ENCODE peak calls at places on chromosomes 3 and 15, in five cellular contexts. V is epithelial cell of esophagus, R is HT1080, M is RKO, Z is tibial artery. E is an unnamed sample.

GRCh38 chr3:4501422-4501821 is 8.3 kb downstream of the ITPR1 start:
- DNase-seq in V (no peak), R (no peak), M (no peak), Z (no peak), E (no peak)

GRCh38 chr3:51955893-51956770 is 951 bp downstream of the GPR62 start:
- DNase-seq in V (peak), R (no peak), M (no peak), Z (peak), E (no peak)

GRCh38 chr15:73081321-73081958 is 29.2 kb downstream of the NEO1 start:
- DNase-seq in V (peak), R (peak), M (peak), Z (no peak), E (peak)

GRCh38 chr3:12629560-12629959 is 34.4 kb downstream of the RAF1 start:
- DNase-seq in V (no peak), R (peak), M (no peak), Z (no peak), E (peak)

GRCh38 chr3:186209810-186210752 is 101.2 kb upstream of the ETV5 start:
- DNase-seq in V (peak), R (peak), M (no peak), Z (no peak), E (peak)

GRCh38 chr15:90550919-90551318 is 21.2 kb downstream of the CRTC3 start:
- DNase-seq in V (peak), R (no peak), M (no peak), Z (no peak), E (peak)

GRCh38 chr3:122100591-122101491 is 45.7 kb downstream of the CD86 start:
- DNase-seq in V (peak), R (peak), M (no peak), Z (no peak), E (peak)

GRCh38 chr15:76973362-76973743 is 21.6 kb upstream of the PSTPIP1 start:
- DNase-seq in V (peak), R (peak), M (no peak), Z (no peak), E (peak)

GRCh38 chr15:96232335-96232734 is 98.2 kb upstream of the NR2F2 start:
- DNase-seq in V (no peak), R (no peak), M (no peak), Z (no peak), E (no peak)

GRCh38 chr3:37967252-37967881 is 23.2 kb upstream of the VILL start:
- DNase-seq in V (peak), R (peak), M (peak), Z (peak), E (peak)

GRCh38 chr3:127688416-127689265 is 15.9 kb downstream of the ABTB1 start:
- DNase-seq in V (no peak), R (no peak), M (no peak), Z (peak), E (peak)

GRCh38 chr3:72535789-72536188 is 312.5 kb downstream of the SHQ1 start:
- DNase-seq in V (no peak), R (no peak), M (no peak), Z (no peak), E (no peak)

GRCh38 chr15:51366071-51366470 is 24.6 kb downstream of the GLDN start:
- DNase-seq in V (peak), R (no peak), M (no peak), Z (no peak), E (no peak)

GRCh38 chr3:127762077-127762786 is 60.1 kb downstream of the MGLL start:
- DNase-seq in V (no peak), R (no peak), M (no peak), Z (peak), E (no peak)

GRCh38 chr15:99143655-99144610 is 39.1 kb downstream of the SYNM start:
- DNase-seq in V (peak), R (no peak), M (no peak), Z (peak), E (no peak)

GRCh38 chr15:48563944-48564343 is 81.6 kb downstream of the FBN1 start:
- DNase-seq in V (no peak), R (no peak), M (no peak), Z (no peak), E (no peak)

GRCh38 chr3:63067999-63068645 is 192.9 kb upstream of the CADPS start:
- DNase-seq in V (peak), R (peak), M (peak), Z (no peak), E (peak)

GRCh38 chr15:89654847-89655805 is at the start of gene KIF7:
- DNase-seq in V (peak), R (no peak), M (peak), Z (no peak), E (peak)

GRCh38 chr15:73686781-73687256 is 2.6 kb downstream of the CD276 start:
- DNase-seq in V (peak), R (peak), M (peak), Z (peak), E (peak)

GRCh38 chr3:102673271-102674115 is 238.7 kb downstream of the ZPLD1 start:
- DNase-seq in V (peak), R (peak), M (peak), Z (no peak), E (peak)

GRCh38 chr15:95912280-95912625 is 418.2 kb upstream of the NR2F2 start:
- DNase-seq in V (no peak), R (peak), M (no peak), Z (no peak), E (no peak)

GRCh38 chr3:110856916-110857315 is 214.7 kb upstream of the NECTIN3 start:
- DNase-seq in V (peak), R (no peak), M (no peak), Z (no peak), E (no peak)

GRCh38 chr3:127889461-127889863 is 25.6 kb upstream of the KBTBD12 start:
- DNase-seq in V (peak), R (peak), M (no peak), Z (no peak), E (peak)

GRCh38 chr15:80609512-80609946 is 85.6 kb upstream of the ABHD17C start:
- DNase-seq in V (peak), R (peak), M (no peak), Z (no peak), E (no peak)

GRCh38 chr3:194268659-194269487 is 82.3 kb downstream of the CPN2 start:
- DNase-seq in V (no peak), R (no peak), M (no peak), Z (peak), E (no peak)

GRCh38 chr3:105806361-105806760 is 62.5 kb downstream of the CBLB start:
- DNase-seq in V (peak), R (peak), M (peak), Z (no peak), E (peak)

GRCh38 chr15:85667491-85668424 is 127.0 kb downstream of the KLHL25 start:
- DNase-seq in V (peak), R (peak), M (peak), Z (no peak), E (peak)

GRCh38 chr15:50764331-50765201 is 940 bp downstream of the SPPL2A start:
- DNase-seq in V (no peak), R (no peak), M (peak), Z (no peak), E (peak)

GRCh38 chr3:13150624-13151023 is 77.4 kb upstream of the IQSEC1 start:
- DNase-seq in V (no peak), R (no peak), M (no peak), Z (peak), E (no peak)

GRCh38 chr3:155304394-155304793 is 10.9 kb upstream of the STRIT1 start:
- DNase-seq in V (no peak), R (no peak), M (no peak), Z (no peak), E (no peak)

GRCh38 chr3:119676020-119676419 is 1.2 kb downstream of the COX17 start:
- DNase-seq in V (no peak), R (no peak), M (peak), Z (no peak), E (no peak)

GRCh38 chr15:87167055-87167454 is 1087.4 kb downstream of the AGBL1 start:
- DNase-seq in V (peak), R (peak), M (no peak), Z (no peak), E (peak)

GRCh38 chr15:50883903-50884302 is 24.6 kb upstream of the AP4E1 start:
- DNase-seq in V (peak), R (peak), M (no peak), Z (no peak), E (peak)

GRCh38 chr3:197801801-197802504 is 10.9 kb downstream of the LRCH3 start:
- DNase-seq in V (peak), R (peak), M (peak), Z (no peak), E (peak)